ENCODE peak calls at places on chromosomes 6 and 20, in six cellular contexts. N, W, G, A, U and R are unnamed samples. For H3K27me3, the result is how much of the 10 kb centered on the place peaks cover.

GRCh38 chr6:4931530-4932505 is 72.0 kb downstream of the RPP40 start:
- DNase-seq in N (no peak), W (no peak), G (no peak), A (no peak), U (peak), R (no peak)

GRCh38 chr6:166346995-166347394 is 4.7 kb upstream of the SFT2D1 start:
- DNase-seq in N (no peak), W (no peak), G (no peak), A (no peak), U (no peak), R (no peak)

GRCh38 chr6:83221886-83222479 is 28.8 kb downstream of the RWDD2A start:
- DNase-seq in N (no peak), W (no peak), G (no peak), A (no peak), U (no peak), R (no peak)

GRCh38 chr20:31968299-31969126 is 562 bp downstream of the XKR7 start:
- DNase-seq in N (peak), W (no peak), G (peak), A (peak), U (peak), R (peak)

GRCh38 chr6:143408151-143408786 is 42.2 kb downstream of the ADAT2 start:
- DNase-seq in N (no peak), W (no peak), G (no peak), A (no peak), U (no peak), R (no peak)

GRCh38 chr20:18144541-18145099 is 7.0 kb downstream of the KAT14 start:
- DNase-seq in N (no peak), W (no peak), G (no peak), A (no peak), U (no peak), R (no peak)

GRCh38 chr20:17925300-17925939 is 43.2 kb downstream of the SNX5 start:
- DNase-seq in N (no peak), W (no peak), G (no peak), A (no peak), U (peak), R (no peak)

GRCh38 chr20:8509809-8510208 is 377.7 kb downstream of the PLCB1 start:
- DNase-seq in N (no peak), W (no peak), G (no peak), A (no peak), U (no peak), R (no peak)

GRCh38 chr6:53827485-53827884 is 32.7 kb downstream of the LRRC1 start:
- DNase-seq in N (no peak), W (no peak), G (no peak), A (no peak), U (peak), R (no peak)

GRCh38 chr20:64109390-64109747 is 2.0 kb upstream of the NPBWR2 start:
- DNase-seq in N (no peak), W (no peak), G (no peak), A (peak), U (no peak), R (peak)

GRCh38 chr6:106733386-106733785 is 104.0 kb downstream of the QRSL1 start:
- DNase-seq in N (no peak), W (no peak), G (no peak), A (no peak), U (peak), R (no peak)

GRCh38 chr20:58776109-58776508 is 74.6 kb downstream of the GNAS-AS1 start:
- DNase-seq in N (no peak), W (no peak), G (no peak), A (no peak), U (no peak), R (no peak)
- H3K27me3 ChIP-seq in N (under half), W (under half), G (under half), A (half or more), U (under half), R (under half)

DNA sequence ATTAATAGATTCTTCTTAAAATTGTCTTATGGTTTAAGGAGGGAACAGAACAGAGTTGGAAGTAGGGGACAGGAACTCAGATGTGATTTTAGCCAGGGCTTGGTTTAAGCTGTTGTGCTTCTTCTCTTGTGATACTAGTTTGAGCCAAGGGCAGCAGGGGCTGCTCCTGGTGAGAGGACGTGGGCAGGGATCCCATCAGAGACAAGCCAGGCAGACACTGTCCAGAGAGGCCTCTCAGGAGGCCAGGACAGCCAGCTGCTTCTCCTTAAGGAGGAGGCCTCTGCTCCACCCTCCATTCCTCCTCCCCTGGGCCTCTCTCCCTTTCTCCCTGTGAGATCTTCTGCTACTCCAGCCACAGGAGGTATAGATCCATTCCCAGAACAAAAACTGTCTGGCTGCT is 108.4 kb upstream of the MLN start:
- DNase-seq in N (no peak), W (no peak), G (no peak), A (no peak), U (no peak), R (no peak)
- H3K27me3 ChIP-seq in N (under half), W (under half), G (under half), A (under half), U (under half), R (under half)

GRCh38 chr6:149136273-149136912 is 181.1 kb upstream of the TAB2 start:
- DNase-seq in N (no peak), W (no peak), G (no peak), A (no peak), U (no peak), R (no peak)

GRCh38 chr6:149137594-149137993 is 179.9 kb upstream of the TAB2 start:
- DNase-seq in N (no peak), W (no peak), G (no peak), A (no peak), U (no peak), R (no peak)

GRCh38 chr6:149136913-149137286 is 180.6 kb upstream of the TAB2 start:
- DNase-seq in N (no peak), W (no peak), G (no peak), A (no peak), U (no peak), R (no peak)

GRCh38 chr6:149134531-149134933 is 183.0 kb upstream of the TAB2 start:
- DNase-seq in N (no peak), W (no peak), G (no peak), A (no peak), U (no peak), R (no peak)

GRCh38 chr6:149135809-149136208 is 181.7 kb upstream of the TAB2 start:
- DNase-seq in N (no peak), W (no peak), G (no peak), A (no peak), U (no peak), R (no peak)
- H3K27me3 ChIP-seq in N (under half), W (under half), G (under half), A (under half), U (under half), R (under half)

DNA sequence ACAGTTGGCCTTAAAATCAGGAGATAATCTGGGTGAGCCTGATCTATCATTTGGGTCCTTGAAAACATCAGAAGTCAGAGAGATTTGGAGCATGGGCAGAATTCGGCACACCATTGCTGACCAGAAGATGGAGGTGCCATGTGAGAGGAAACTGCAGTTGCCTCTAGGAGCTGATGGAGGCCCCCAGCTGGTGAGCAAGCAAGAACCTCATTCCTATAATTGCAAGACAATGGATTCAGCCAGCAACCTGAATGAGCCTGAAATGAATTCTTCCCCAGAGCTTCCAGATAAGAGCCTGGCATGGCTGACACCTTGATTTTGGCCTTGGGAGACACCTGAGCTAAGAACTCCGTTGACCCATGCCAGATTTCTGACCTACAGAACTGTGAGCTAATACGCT is 76.3 kb upstream of the FYN start:
- DNase-seq in N (no peak), W (no peak), G (no peak), A (no peak), U (no peak), R (no peak)
- H3K27me3 ChIP-seq in N (under half), W (under half), G (under half), A (under half), U (under half), R (under half)

GRCh38 chr20:59625214-59625922 is 21.0 kb downstream of the PHACTR3 start:
- DNase-seq in N (no peak), W (no peak), G (no peak), A (no peak), U (no peak), R (no peak)
- H3K27me3 ChIP-seq in N (under half), W (under half), G (under half), A (under half), U (under half), R (under half)

GRCh38 chr6:44277763-44278162 is 7.5 kb downstream of the TMEM151B start:
- DNase-seq in N (no peak), W (no peak), G (no peak), A (no peak), U (no peak), R (no peak)
- H3K27me3 ChIP-seq in N (under half), W (under half), G (under half), A (half or more), U (under half), R (under half)

DNA sequence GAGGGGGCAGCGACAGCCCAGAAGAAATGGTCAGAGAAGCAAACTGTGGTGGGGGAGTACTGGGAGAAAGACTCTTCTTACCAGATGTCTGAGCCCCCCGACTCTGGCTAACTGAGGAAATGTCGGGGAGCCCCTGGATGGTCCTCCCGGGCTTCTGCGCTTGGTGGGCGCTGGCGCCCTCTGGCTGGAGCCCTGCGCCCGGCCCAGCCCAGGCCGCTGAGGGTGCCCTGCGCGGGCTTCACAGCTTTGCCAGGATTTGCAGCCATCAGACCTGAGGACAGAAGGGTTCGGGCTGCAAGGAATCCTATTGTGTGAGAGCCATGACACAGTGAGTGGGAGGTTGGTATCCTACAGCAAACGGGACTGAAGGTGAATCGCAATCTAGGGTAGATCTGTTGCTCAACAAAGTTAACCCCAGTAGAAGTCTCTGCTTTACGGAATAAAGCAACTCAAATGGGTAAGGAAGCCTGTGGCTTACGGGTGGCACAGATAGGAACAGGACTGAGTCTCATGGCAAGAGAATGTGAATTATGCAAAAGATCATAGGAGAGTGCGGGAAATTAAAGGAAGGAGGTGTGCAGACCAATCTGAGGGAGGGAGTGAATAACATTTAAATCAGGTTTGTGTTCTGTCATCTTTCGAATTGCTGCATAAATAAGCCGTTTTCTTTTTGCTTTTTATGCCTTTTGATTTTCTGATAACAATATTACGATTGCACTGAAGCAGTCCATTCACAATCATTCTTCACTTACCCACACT is 719 bp upstream of the RCAN2 start:
- DNase-seq in N (peak), W (no peak), G (no peak), A (peak), U (peak), R (peak)
- H3K27me3 ChIP-seq in N (under half), W (under half), G (under half), A (under half), U (under half), R (under half)

GRCh38 chr6:25619222-25619621 is 32.8 kb upstream of the SCGN start:
- DNase-seq in N (no peak), W (no peak), G (no peak), A (no peak), U (no peak), R (no peak)

GRCh38 chr6:25613415-25613814 is 38.6 kb upstream of the SCGN start:
- DNase-seq in N (no peak), W (no peak), G (no peak), A (no peak), U (no peak), R (no peak)

GRCh38 chr6:25617997-25618396 is 34.0 kb upstream of the SCGN start:
- DNase-seq in N (no peak), W (no peak), G (no peak), A (no peak), U (no peak), R (no peak)

GRCh38 chr6:25612666-25613065 is 39.3 kb upstream of the SCGN start:
- DNase-seq in N (no peak), W (no peak), G (no peak), A (no peak), U (no peak), R (no peak)

GRCh38 chr6:25614052-25614451 is 38.0 kb upstream of the SCGN start:
- DNase-seq in N (no peak), W (no peak), G (no peak), A (no peak), U (no peak), R (no peak)
- H3K27me3 ChIP-seq in N (under half), W (under half), G (under half), A (under half), U (under half), R (under half)